ENCODE peak calls at places on chromosomes 2 and 18, in four cellular contexts. P, N, G and M are unnamed samples.

GRCh38 chr2:168926621-168927386 is 25.7 kb downstream of the G6PC2 start:
- DNase-seq in P (no peak), N (no peak), G (no peak), M (no peak)

GRCh38 chr2:225398372-225398771 is 1.1 kb upstream of the NYAP2 start:
- DNase-seq in P (no peak), N (no peak), G (no peak), M (no peak)

GRCh38 chr18:45478889-45479288 is 136.4 kb upstream of the SLC14A2 start:
- DNase-seq in P (no peak), N (no peak), G (no peak), M (no peak)

GRCh38 chr2:84938194-84938879 is 32.6 kb upstream of the KCMF1 start:
- DNase-seq in P (no peak), N (peak), G (peak), M (no peak)

GRCh38 chr18:22391571-22392359 is 25.9 kb downstream of the CTAGE1 start:
- DNase-seq in P (no peak), N (peak), G (peak), M (no peak)

GRCh38 chr18:985301-985700 is 80.6 kb downstream of the ADCYAP1 start:
- DNase-seq in P (peak), N (no peak), G (no peak), M (peak)

GRCh38 chr18:77151791-77152517 is 19.4 kb upstream of the MBP start:
- DNase-seq in P (no peak), N (no peak), G (no peak), M (peak)

GRCh38 chr2:23940262-23940975 is at the start of gene UBXN2A:
- DNase-seq in P (peak), N (peak), G (peak), M (peak)

GRCh38 chr2:70919672-70920366 is 15.9 kb upstream of the ATP6V1B1 start:
- DNase-seq in P (peak), N (peak), G (peak), M (peak)

GRCh38 chr18:52544086-52544485 is 204.1 kb downstream of the DCC start:
- DNase-seq in P (no peak), N (no peak), G (no peak), M (no peak)

GRCh38 chr18:37671530-37671929 is 105.9 kb upstream of the CELF4 start:
- DNase-seq in P (no peak), N (no peak), G (no peak), M (no peak)

GRCh38 chr2:158644139-158644538 is 151.0 kb upstream of the DAPL1 start:
- DNase-seq in P (no peak), N (no peak), G (no peak), M (no peak)

GRCh38 chr2:44941551-44942234 is at the start of gene SIX3:
- DNase-seq in P (peak), N (no peak), G (no peak), M (peak)

GRCh38 chr2:128310094-128310716 is 8.5 kb downstream of the HS6ST1 start:
- DNase-seq in P (no peak), N (peak), G (no peak), M (peak)

GRCh38 chr2:85066006-85066405 is 67.2 kb upstream of the TCF7L1 start:
- DNase-seq in P (no peak), N (no peak), G (no peak), M (no peak)

GRCh38 chr2:225090746-225091145 is 48.5 kb upstream of the DOCK10 start:
- DNase-seq in P (no peak), N (no peak), G (no peak), M (no peak)

GRCh38 chr18:48318481-48318880 is 90.7 kb downstream of the ZBTB7C start:
- DNase-seq in P (no peak), N (no peak), G (no peak), M (peak)

GRCh38 chr2:9310390-9310789 is 103.8 kb downstream of the ASAP2 start:
- DNase-seq in P (no peak), N (peak), G (no peak), M (no peak)

GRCh38 chr2:204722207-204722606 is 176.9 kb downstream of the PARD3B start:
- DNase-seq in P (no peak), N (no peak), G (no peak), M (no peak)

GRCh38 chr2:29660216-29660615 is 261.2 kb downstream of the ALK start:
- DNase-seq in P (no peak), N (no peak), G (no peak), M (no peak)

GRCh38 chr2:177579486-177580036 is 187.0 kb downstream of the AGPS start:
- DNase-seq in P (no peak), N (no peak), G (no peak), M (no peak)

GRCh38 chr2:113281920-113282746 is 3.4 kb upstream of the PAX8 start:
- DNase-seq in P (no peak), N (no peak), G (no peak), M (no peak)

GRCh38 chr2:176414641-176415040 is 145.4 kb downstream of the MTX2 start:
- DNase-seq in P (no peak), N (no peak), G (no peak), M (no peak)

GRCh38 chr2:166365239-166365638 is 10.5 kb downstream of the SCN9A start:
- DNase-seq in P (no peak), N (no peak), G (no peak), M (no peak)
- H3K4me3 ChIP-seq in P (no peak), N (no peak), G (no peak), M (no peak)

DNA sequence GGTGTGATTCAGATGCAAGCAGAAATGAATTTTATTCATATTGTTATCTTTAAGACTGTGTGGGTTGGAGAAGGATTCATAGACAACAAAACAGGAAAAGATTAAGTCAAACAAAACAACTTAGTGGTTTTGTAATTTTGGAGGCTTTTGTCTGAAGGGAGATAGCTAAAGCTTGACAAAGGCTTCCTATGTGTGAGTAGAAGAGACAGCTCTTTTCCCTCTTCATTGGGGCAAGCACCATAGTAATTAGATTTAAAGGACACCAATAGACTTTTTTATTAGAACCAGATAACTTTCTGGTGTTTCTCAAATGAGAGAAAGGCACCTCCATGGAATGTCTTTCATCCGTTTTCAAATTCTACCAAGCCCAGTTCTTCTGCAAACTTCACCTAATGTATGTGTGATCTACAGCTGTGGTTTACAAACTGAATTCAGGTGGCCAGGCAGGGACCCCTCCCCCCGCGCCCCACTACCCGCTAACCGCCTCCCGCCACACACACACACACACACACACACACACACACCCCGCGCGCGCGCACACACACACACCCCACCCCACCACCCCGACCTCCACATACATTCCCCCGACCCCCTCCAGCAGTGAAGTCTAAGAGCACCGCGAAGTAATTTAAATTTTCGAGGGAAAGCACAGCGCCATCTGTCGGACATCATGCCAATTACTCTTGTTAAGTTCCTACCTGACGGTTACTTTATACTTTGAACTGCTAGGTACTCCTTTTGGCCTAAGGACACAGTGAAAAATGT is 31.7 kb upstream of the PPP1R1C start:
- DNase-seq in P (peak), N (peak), G (peak), M (peak)
- H3K4me3 ChIP-seq in P (peak), N (peak), G (no peak), M (peak)

GRCh38 chr2:102421890-102422759 is 835 bp upstream of the IL18RAP start:
- DNase-seq in P (no peak), N (no peak), G (no peak), M (no peak)

GRCh38 chr2:102420290-102420689 is 2.7 kb upstream of the IL18RAP start:
- DNase-seq in P (no peak), N (no peak), G (no peak), M (no peak)

GRCh38 chr2:102423368-102423767 is 408 bp downstream of the IL18RAP start:
- DNase-seq in P (no peak), N (no peak), G (no peak), M (no peak)

GRCh38 chr2:102424754-102425153 is 1.8 kb downstream of the IL18RAP start:
- DNase-seq in P (no peak), N (no peak), G (no peak), M (no peak)

GRCh38 chr2:102422910-102423309 is at the start of gene IL18RAP:
- DNase-seq in P (no peak), N (no peak), G (no peak), M (no peak)
- H3K4me3 ChIP-seq in P (no peak), N (no peak), G (no peak), M (no peak)

GRCh38 chr2:241615522-241616052 is 21.4 kb downstream of the THAP4 start:
- DNase-seq in P (no peak), N (no peak), G (no peak), M (no peak)

GRCh38 chr2:241618836-241619235 is 18.1 kb downstream of the THAP4 start:
- DNase-seq in P (no peak), N (no peak), G (no peak), M (no peak)

GRCh38 chr2:241616168-241617125 is 20.5 kb downstream of the THAP4 start:
- DNase-seq in P (peak), N (no peak), G (no peak), M (no peak)

GRCh38 chr2:241618296-241618805 is 18.6 kb downstream of the THAP4 start:
- DNase-seq in P (no peak), N (no peak), G (no peak), M (no peak)

GRCh38 chr2:241617431-241618154 is 19.4 kb downstream of the THAP4 start:
- DNase-seq in P (peak), N (no peak), G (peak), M (no peak)
- H3K4me3 ChIP-seq in P (no peak), N (no peak), G (peak), M (no peak)

GRCh38 chr2:96817882-96818281 is 1.8 kb downstream of the CNNM3 start:
- DNase-seq in P (no peak), N (no peak), G (no peak), M (no peak)
- H3K4me3 ChIP-seq in P (peak), N (no peak), G (peak), M (no peak)